ENCODE peak calls at places on chromosomes 2 and 18, in ten cellular contexts. Z is SHP77, O is left ventricle myocardium inferior, K is pancreas, T is lower lobe of right lung, S is HAP-1, V is T47D, B is right cardiac atrium, X is hippocampal formation, H is HL-60. F is an unnamed sample.

GRCh38 chr2:228102949-228103348 is 78.5 kb downstream of the SPHKAP start:
- DNase-seq in T (no peak), O (no peak), S (no peak), X (no peak), K (no peak), Z (no peak), B (no peak), V (no peak), H (no peak), F (peak)

GRCh38 chr18:47323158-47323557 is 71.7 kb upstream of the SKOR2 start:
- DNase-seq in S (no peak), H (no peak), V (no peak), K (no peak), O (no peak), T (no peak), Z (no peak), X (no peak), B (no peak), F (no peak)

GRCh38 chr2:63777816-63778215 is 63.9 kb upstream of the UGP2 start:
- DNase-seq in V (no peak), Z (no peak), X (no peak), H (no peak), K (no peak), O (no peak), S (no peak), B (no peak), T (no peak), F (no peak)

GRCh38 chr2:231708773-231709635 is 679 bp downstream of the PTMA start:
- DNase-seq in H (peak), V (peak), T (peak), Z (no peak), O (peak), K (peak), X (no peak), S (no peak), B (peak), F (peak)

GRCh38 chr2:47033102-47033880 is 117.7 kb upstream of the MCFD2 start:
- DNase-seq in V (no peak), S (no peak), O (no peak), H (no peak), K (no peak), Z (peak), X (no peak), B (no peak), T (no peak), F (no peak)

GRCh38 chr18:36350211-36350610 is 52.7 kb downstream of the FHOD3 start:
- DNase-seq in K (no peak), O (no peak), H (no peak), X (no peak), T (no peak), Z (no peak), S (no peak), V (no peak), B (no peak), F (no peak)

GRCh38 chr2:96963316-96963715 is 23.1 kb downstream of the FAM178B start:
- DNase-seq in B (no peak), Z (peak), T (no peak), O (no peak), K (no peak), H (no peak), V (no peak), X (no peak), S (no peak), F (no peak)

GRCh38 chr18:27964811-27965210 is 212.1 kb downstream of the CDH2 start:
- DNase-seq in T (no peak), S (peak), H (no peak), K (no peak), B (no peak), Z (no peak), X (no peak), V (peak), O (no peak), F (no peak)

GRCh38 chr18:39620551-39621168 is 2055.1 kb upstream of the CELF4 start:
- DNase-seq in V (no peak), S (peak), H (no peak), X (no peak), Z (no peak), B (no peak), T (no peak), O (no peak), K (no peak), F (no peak)

F was measured in GM06990.